ENCODE peak calls at places on chromosomes 16 and 17, in nine cellular contexts. One of them, this sample, is unnamed.
A peak's percentile ranks its signal among the peaks of the same experiment; 100 is the strongest.

GRCh38 chr16:74449470-74449869 is 28.2 kb upstream of the CLEC18B start:
- DNase-seq in A549: peak; percentile 42
- DNase-seq in GM13976: no peak
- DNase-seq in progenitor cell of endocrine pancreas: no peak
- DNase-seq in activated CD8-positive, alpha-beta T cell treated with anti-CD3 and anti-CD28 coated beads for 36 hours: no peak
- DNase-seq in omental fat pad: no peak
- DNase-seq in uterus: peak; percentile 31
- DNase-seq in OCI-LY7: no peak
- DNase-seq in nephron progenitor cell: no peak
- DNase-seq in this sample: no peak

GRCh38 chr17:58590377-58590776 is 75.9 kb upstream of the MTMR4 start:
- DNase-seq in A549: no peak
- DNase-seq in GM13976: no peak
- DNase-seq in omental fat pad: no peak
- DNase-seq in nephron progenitor cell: no peak
- DNase-seq in progenitor cell of endocrine pancreas: no peak
- DNase-seq in OCI-LY7: no peak
- DNase-seq in uterus: no peak
- DNase-seq in activated CD8-positive, alpha-beta T cell treated with anti-CD3 and anti-CD28 coated beads for 36 hours: no peak
- DNase-seq in this sample: no peak

GRCh38 chr17:78844301-78845005 is 3.8 kb upstream of the USP36 start:
- DNase-seq in GM13976: no peak
- DNase-seq in uterus: no peak
- DNase-seq in omental fat pad: no peak
- DNase-seq in progenitor cell of endocrine pancreas: no peak
- DNase-seq in OCI-LY7: no peak
- DNase-seq in activated CD8-positive, alpha-beta T cell treated with anti-CD3 and anti-CD28 coated beads for 36 hours: peak; percentile 26
- DNase-seq in nephron progenitor cell: no peak
- DNase-seq in A549: no peak
- DNase-seq in this sample: no peak

GRCh38 chr16:31476305-31477219 is 4.6 kb downstream of the TGFB1I1 start:
- DNase-seq in activated CD8-positive, alpha-beta T cell treated with anti-CD3 and anti-CD28 coated beads for 36 hours: peak; percentile 94
- DNase-seq in uterus: no peak
- DNase-seq in nephron progenitor cell: peak; percentile 83
- DNase-seq in OCI-LY7: no peak
- DNase-seq in progenitor cell of endocrine pancreas: peak; percentile 49
- DNase-seq in omental fat pad: peak; percentile 37
- DNase-seq in GM13976: peak; percentile 93
- DNase-seq in A549: no peak
- DNase-seq in this sample: no peak

GRCh38 chr17:5011928-5012327 is 14.2 kb downstream of the KIF1C start:
- DNase-seq in activated CD8-positive, alpha-beta T cell treated with anti-CD3 and anti-CD28 coated beads for 36 hours: peak; percentile 57
- DNase-seq in A549: no peak
- DNase-seq in progenitor cell of endocrine pancreas: no peak
- DNase-seq in GM13976: peak; percentile 79
- DNase-seq in nephron progenitor cell: no peak
- DNase-seq in uterus: no peak
- DNase-seq in OCI-LY7: no peak
- DNase-seq in omental fat pad: no peak
- DNase-seq in this sample: peak; percentile 61

GRCh38 chr17:39617446-39618251 is 9.1 kb upstream of the PPP1R1B start:
- DNase-seq in activated CD8-positive, alpha-beta T cell treated with anti-CD3 and anti-CD28 coated beads for 36 hours: peak; percentile 59
- DNase-seq in A549: peak; percentile 79
- DNase-seq in GM13976: peak; percentile 61
- DNase-seq in OCI-LY7: peak; percentile 77
- DNase-seq in uterus: peak; percentile 40
- DNase-seq in progenitor cell of endocrine pancreas: no peak
- DNase-seq in nephron progenitor cell: peak; percentile 58
- DNase-seq in omental fat pad: no peak
- DNase-seq in this sample: no peak

GRCh38 chr17:19762515-19762961 is 14.4 kb upstream of the ALDH3A1 start:
- DNase-seq in progenitor cell of endocrine pancreas: peak; percentile 72
- DNase-seq in nephron progenitor cell: peak; percentile 87
- DNase-seq in GM13976: peak; percentile 80
- DNase-seq in A549: peak; percentile 84
- DNase-seq in uterus: peak; percentile 80
- DNase-seq in omental fat pad: peak; percentile 69
- DNase-seq in OCI-LY7: peak; percentile 75
- DNase-seq in activated CD8-positive, alpha-beta T cell treated with anti-CD3 and anti-CD28 coated beads for 36 hours: peak; percentile 57
- DNase-seq in this sample: peak; percentile 75

GRCh38 chr16:11750056-11750455 is 7.4 kb upstream of the TXNDC11 start:
- DNase-seq in A549: no peak
- DNase-seq in nephron progenitor cell: no peak
- DNase-seq in uterus: no peak
- DNase-seq in activated CD8-positive, alpha-beta T cell treated with anti-CD3 and anti-CD28 coated beads for 36 hours: no peak
- DNase-seq in OCI-LY7: no peak
- DNase-seq in progenitor cell of endocrine pancreas: no peak
- DNase-seq in GM13976: no peak
- DNase-seq in omental fat pad: no peak
- DNase-seq in this sample: no peak

GRCh38 chr16:30377812-30378235 is 3.2 kb downstream of the MYL11 start:
- DNase-seq in activated CD8-positive, alpha-beta T cell treated with anti-CD3 and anti-CD28 coated beads for 36 hours: peak; percentile 92
- DNase-seq in GM13976: peak; percentile 82
- DNase-seq in uterus: peak; percentile 95
- DNase-seq in omental fat pad: peak; percentile 79
- DNase-seq in A549: peak; percentile 94
- DNase-seq in progenitor cell of endocrine pancreas: no peak
- DNase-seq in OCI-LY7: peak; percentile 86
- DNase-seq in nephron progenitor cell: peak; percentile 82
- DNase-seq in this sample: no peak

GRCh38 chr16:30377050-30377811 is 2.6 kb downstream of the MYL11 start:
- DNase-seq in activated CD8-positive, alpha-beta T cell treated with anti-CD3 and anti-CD28 coated beads for 36 hours: no peak
- DNase-seq in OCI-LY7: no peak
- DNase-seq in omental fat pad: no peak
- DNase-seq in progenitor cell of endocrine pancreas: peak; percentile 76
- DNase-seq in GM13976: no peak
- DNase-seq in nephron progenitor cell: no peak
- DNase-seq in uterus: no peak
- DNase-seq in A549: no peak
- DNase-seq in this sample: peak; percentile 95

GRCh38 chr16:30380072-30380471 is 2.3 kb downstream of the SEPTIN1 start:
- DNase-seq in A549: no peak
- DNase-seq in OCI-LY7: no peak
- DNase-seq in omental fat pad: no peak
- DNase-seq in activated CD8-positive, alpha-beta T cell treated with anti-CD3 and anti-CD28 coated beads for 36 hours: no peak
- DNase-seq in uterus: no peak
- DNase-seq in nephron progenitor cell: no peak
- DNase-seq in progenitor cell of endocrine pancreas: no peak
- DNase-seq in GM13976: no peak
- DNase-seq in this sample: no peak

GRCh38 chr16:30379165-30379783 is 3.1 kb downstream of the SEPTIN1 start:
- DNase-seq in progenitor cell of endocrine pancreas: no peak
- DNase-seq in GM13976: no peak
- DNase-seq in nephron progenitor cell: no peak
- DNase-seq in A549: no peak
- DNase-seq in OCI-LY7: no peak
- DNase-seq in activated CD8-positive, alpha-beta T cell treated with anti-CD3 and anti-CD28 coated beads for 36 hours: no peak
- DNase-seq in uterus: no peak
- DNase-seq in omental fat pad: no peak
- DNase-seq in this sample: no peak

GRCh38 chr16:30378236-30379164 is 3.9 kb downstream of the SEPTIN1 start:
- DNase-seq in A549: peak; percentile 98
- DNase-seq in uterus: peak; percentile 100
- DNase-seq in OCI-LY7: peak; percentile 99
- DNase-seq in nephron progenitor cell: peak; percentile 100
- DNase-seq in omental fat pad: peak; percentile 98
- DNase-seq in GM13976: peak; percentile 99
- DNase-seq in progenitor cell of endocrine pancreas: peak; percentile 99
- DNase-seq in activated CD8-positive, alpha-beta T cell treated with anti-CD3 and anti-CD28 coated beads for 36 hours: peak; percentile 100
- DNase-seq in this sample: peak; percentile 99
- TF ChIP-seq CTCF in A549: no peak
- TF ChIP-seq CTCF in uterus: no peak
- TF ChIP-seq CTCF in OCI-LY7: no peak
- TF ChIP-seq CTCF in nephron progenitor cell: no peak
- TF ChIP-seq CTCF in omental fat pad: no peak
- TF ChIP-seq CTCF in GM13976: no peak
- TF ChIP-seq CTCF in progenitor cell of endocrine pancreas: peak; percentile 34
- TF ChIP-seq CTCF in activated CD8-positive, alpha-beta T cell treated with anti-CD3 and anti-CD28 coated beads for 36 hours: no peak
- TF ChIP-seq CTCF in this sample: no peak

DNA sequence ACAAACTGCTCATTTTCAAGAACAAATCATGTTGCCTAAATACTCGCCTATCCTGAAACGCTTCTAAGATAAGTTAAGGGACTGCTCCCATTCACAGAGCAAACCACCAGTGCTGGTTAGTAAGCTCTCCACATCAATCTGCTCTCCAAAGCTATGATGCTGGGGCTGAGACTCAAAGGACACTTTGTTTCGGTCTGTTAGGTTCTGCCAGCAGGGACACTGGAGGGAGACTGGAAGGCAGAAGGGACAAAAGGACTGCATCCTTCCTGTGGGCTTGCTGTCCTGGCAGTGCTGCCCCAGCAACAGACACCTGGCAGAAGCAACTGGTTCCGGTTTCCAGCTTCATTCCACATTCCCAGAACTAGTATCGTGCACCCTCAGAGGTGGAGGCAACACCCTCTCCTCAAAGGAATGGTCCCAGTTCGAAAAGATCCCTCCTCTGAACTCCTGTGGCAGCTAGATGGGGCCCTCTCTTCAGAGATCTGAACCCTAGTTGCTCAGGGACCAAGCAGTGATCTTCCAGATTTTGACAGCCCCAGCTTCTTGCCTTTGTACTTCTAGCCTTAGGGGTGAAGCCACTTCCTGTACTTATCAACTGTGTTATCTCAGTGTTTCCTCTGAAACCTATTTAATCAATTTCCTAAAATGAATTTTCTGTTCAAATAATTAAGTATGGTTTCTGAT is 73.4 kb upstream of the GSG1L start:
- DNase-seq in nephron progenitor cell: no peak
- DNase-seq in OCI-LY7: peak; percentile 12
- DNase-seq in activated CD8-positive, alpha-beta T cell treated with anti-CD3 and anti-CD28 coated beads for 36 hours: peak; percentile 49
- DNase-seq in GM13976: no peak
- DNase-seq in A549: no peak
- DNase-seq in progenitor cell of endocrine pancreas: no peak
- DNase-seq in omental fat pad: no peak
- DNase-seq in uterus: no peak
- DNase-seq in this sample: no peak
- TF ChIP-seq CTCF in nephron progenitor cell: no peak
- TF ChIP-seq CTCF in OCI-LY7: no peak
- TF ChIP-seq CTCF in activated CD8-positive, alpha-beta T cell treated with anti-CD3 and anti-CD28 coated beads for 36 hours: no peak
- TF ChIP-seq CTCF in GM13976: no peak
- TF ChIP-seq CTCF in A549: no peak
- TF ChIP-seq CTCF in progenitor cell of endocrine pancreas: no peak
- TF ChIP-seq CTCF in omental fat pad: no peak
- TF ChIP-seq CTCF in uterus: no peak
- TF ChIP-seq CTCF in this sample: no peak

GRCh38 chr17:41484920-41485904 is 4.3 kb upstream of the KRT35 start:
- DNase-seq in OCI-LY7: no peak
- DNase-seq in omental fat pad: no peak
- DNase-seq in activated CD8-positive, alpha-beta T cell treated with anti-CD3 and anti-CD28 coated beads for 36 hours: no peak
- DNase-seq in GM13976: no peak
- DNase-seq in progenitor cell of endocrine pancreas: no peak
- DNase-seq in nephron progenitor cell: no peak
- DNase-seq in A549: no peak
- DNase-seq in uterus: no peak
- DNase-seq in this sample: no peak

GRCh38 chr17:41483991-41484826 is 3.3 kb upstream of the KRT35 start:
- DNase-seq in A549: no peak
- DNase-seq in activated CD8-positive, alpha-beta T cell treated with anti-CD3 and anti-CD28 coated beads for 36 hours: no peak
- DNase-seq in omental fat pad: no peak
- DNase-seq in progenitor cell of endocrine pancreas: no peak
- DNase-seq in uterus: no peak
- DNase-seq in nephron progenitor cell: no peak
- DNase-seq in GM13976: no peak
- DNase-seq in OCI-LY7: no peak
- DNase-seq in this sample: no peak

GRCh38 chr17:41486316-41486715 is 3.4 kb downstream of the KRT36 start:
- DNase-seq in uterus: no peak
- DNase-seq in activated CD8-positive, alpha-beta T cell treated with anti-CD3 and anti-CD28 coated beads for 36 hours: no peak
- DNase-seq in progenitor cell of endocrine pancreas: no peak
- DNase-seq in omental fat pad: no peak
- DNase-seq in A549: no peak
- DNase-seq in OCI-LY7: no peak
- DNase-seq in nephron progenitor cell: no peak
- DNase-seq in GM13976: no peak
- DNase-seq in this sample: no peak

GRCh38 chr17:41489531-41489930 is at the start of gene KRT36:
- DNase-seq in uterus: no peak
- DNase-seq in activated CD8-positive, alpha-beta T cell treated with anti-CD3 and anti-CD28 coated beads for 36 hours: no peak
- DNase-seq in A549: no peak
- DNase-seq in GM13976: no peak
- DNase-seq in OCI-LY7: no peak
- DNase-seq in omental fat pad: no peak
- DNase-seq in nephron progenitor cell: no peak
- DNase-seq in progenitor cell of endocrine pancreas: no peak
- DNase-seq in this sample: no peak

DNA sequence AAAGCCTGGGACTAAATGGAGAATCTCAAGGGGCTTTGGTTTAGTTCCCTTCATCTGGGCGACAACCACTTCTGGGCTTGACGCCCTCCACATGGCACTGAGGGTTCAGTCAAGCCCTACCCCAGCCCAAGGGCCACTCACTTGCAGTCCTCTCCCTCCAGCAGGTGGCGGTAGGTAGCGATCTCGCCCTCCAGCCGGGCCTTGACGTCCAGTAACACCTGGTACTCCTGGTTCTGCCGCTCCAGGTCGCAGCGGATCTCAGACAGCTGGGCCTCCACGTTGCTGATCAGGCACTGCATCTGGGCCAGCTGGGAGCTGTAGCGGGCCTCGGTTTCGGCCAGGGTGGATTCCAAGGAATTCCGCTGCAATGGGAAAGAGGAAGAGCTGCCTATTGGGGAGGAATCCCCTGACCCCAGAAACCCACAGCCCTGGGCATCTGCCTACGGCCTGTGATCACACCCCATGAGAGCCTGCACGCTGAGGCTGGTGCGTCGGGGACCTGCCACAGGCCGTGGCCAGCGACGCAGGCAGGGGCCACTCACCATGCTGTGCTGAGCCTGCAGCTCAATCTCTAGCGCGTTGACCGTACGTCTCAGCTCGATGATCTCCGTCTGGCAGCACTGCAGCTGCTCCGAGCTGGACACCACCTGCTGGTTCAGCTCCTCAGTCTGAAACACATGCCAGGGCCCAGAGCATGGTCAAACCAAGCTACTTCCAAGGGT is 2.7 kb downstream of the KRT36 start:
- DNase-seq in A549: peak; percentile 48
- DNase-seq in omental fat pad: no peak
- DNase-seq in nephron progenitor cell: peak; percentile 52
- DNase-seq in OCI-LY7: peak; percentile 35
- DNase-seq in uterus: no peak
- DNase-seq in activated CD8-positive, alpha-beta T cell treated with anti-CD3 and anti-CD28 coated beads for 36 hours: peak; percentile 61
- DNase-seq in GM13976: peak; percentile 69
- DNase-seq in progenitor cell of endocrine pancreas: no peak
- DNase-seq in this sample: no peak
- TF ChIP-seq CTCF in A549: peak; percentile 45
- TF ChIP-seq CTCF in omental fat pad: no peak
- TF ChIP-seq CTCF in nephron progenitor cell: peak; percentile 28
- TF ChIP-seq CTCF in OCI-LY7: peak; percentile 78
- TF ChIP-seq CTCF in uterus: no peak
- TF ChIP-seq CTCF in activated CD8-positive, alpha-beta T cell treated with anti-CD3 and anti-CD28 coated beads for 36 hours: peak; percentile 56
- TF ChIP-seq CTCF in GM13976: peak; percentile 44
- TF ChIP-seq CTCF in progenitor cell of endocrine pancreas: peak; percentile 49
- TF ChIP-seq CTCF in this sample: no peak

DNA sequence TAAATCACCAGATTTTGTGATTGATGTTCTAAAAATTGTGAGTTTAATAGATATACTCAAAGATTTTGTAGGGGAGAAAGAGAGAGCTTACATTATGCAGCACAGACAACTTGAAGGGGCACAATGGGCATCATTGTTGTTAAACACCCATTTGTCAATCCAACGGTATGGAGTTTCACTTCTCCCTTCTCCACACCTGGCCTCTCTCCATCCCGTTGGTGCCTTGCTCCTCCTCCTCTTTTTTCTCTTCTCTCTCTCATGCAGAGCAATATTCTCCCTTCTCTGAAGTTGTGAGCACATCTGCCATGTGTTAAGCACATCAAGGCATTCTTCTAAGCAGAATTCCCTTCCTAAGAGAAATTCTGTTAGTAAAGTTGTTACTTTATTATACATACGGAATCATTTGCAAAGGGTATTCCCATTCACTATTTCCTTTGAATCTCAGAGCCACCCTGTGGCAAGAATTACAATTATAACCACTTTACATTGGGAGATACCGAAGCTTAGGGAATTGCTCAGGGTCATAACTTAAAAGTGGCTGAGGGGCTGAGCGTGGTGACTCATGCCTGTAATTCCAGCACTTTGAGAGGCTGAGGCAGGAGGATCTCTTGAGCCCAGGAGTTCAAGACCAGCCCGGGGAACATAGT is 40.5 kb upstream of the SKAP1 start:
- DNase-seq in OCI-LY7: peak; percentile 83
- DNase-seq in A549: peak; percentile 28
- DNase-seq in nephron progenitor cell: no peak
- DNase-seq in GM13976: no peak
- DNase-seq in uterus: no peak
- DNase-seq in progenitor cell of endocrine pancreas: no peak
- DNase-seq in activated CD8-positive, alpha-beta T cell treated with anti-CD3 and anti-CD28 coated beads for 36 hours: no peak
- DNase-seq in omental fat pad: no peak
- DNase-seq in this sample: no peak
- TF ChIP-seq CTCF in OCI-LY7: no peak
- TF ChIP-seq CTCF in A549: no peak
- TF ChIP-seq CTCF in nephron progenitor cell: no peak
- TF ChIP-seq CTCF in GM13976: no peak
- TF ChIP-seq CTCF in uterus: no peak
- TF ChIP-seq CTCF in progenitor cell of endocrine pancreas: no peak
- TF ChIP-seq CTCF in activated CD8-positive, alpha-beta T cell treated with anti-CD3 and anti-CD28 coated beads for 36 hours: no peak
- TF ChIP-seq CTCF in omental fat pad: no peak
- TF ChIP-seq CTCF in this sample: no peak